ENCODE peak calls at places on chromosome 10, in six cellular contexts. One of them, this sample, is unnamed.

GRCh38 chr10:90195288-90195840 is 494.0 kb downstream of the KIF20B start:
- DNase-seq in fibroblast of mammary gland: no peak
- DNase-seq in adrenal gland: no peak
- DNase-seq in OCI-LY7: no peak
- DNase-seq in CD8-positive, alpha-beta T cell: no peak
- DNase-seq in HL-60: no peak
- DNase-seq in this sample: no peak

GRCh38 chr10:50279489-50279888 is 28.2 kb upstream of the ASAH2 start:
- DNase-seq in fibroblast of mammary gland: no peak
- DNase-seq in adrenal gland: no peak
- DNase-seq in OCI-LY7: no peak
- DNase-seq in CD8-positive, alpha-beta T cell: no peak
- DNase-seq in HL-60: no peak
- DNase-seq in this sample: no peak

GRCh38 chr10:29228586-29228985 is 60.3 kb upstream of the LYZL1 start:
- DNase-seq in fibroblast of mammary gland: no peak
- DNase-seq in adrenal gland: no peak
- DNase-seq in OCI-LY7: no peak
- DNase-seq in CD8-positive, alpha-beta T cell: no peak
- DNase-seq in HL-60: no peak
- DNase-seq in this sample: no peak

GRCh38 chr10:110501142-110501937 is 3.6 kb downstream of the DUSP5 start:
- DNase-seq in fibroblast of mammary gland: peak; percentile 97
- DNase-seq in adrenal gland: peak; percentile 95
- DNase-seq in OCI-LY7: no peak
- DNase-seq in CD8-positive, alpha-beta T cell: peak; percentile 39
- DNase-seq in HL-60: peak; percentile 60
- DNase-seq in this sample: peak; percentile 81

GRCh38 chr10:73554729-73555128 is 36.4 kb downstream of the USP54 start:
- DNase-seq in fibroblast of mammary gland: no peak
- DNase-seq in adrenal gland: no peak
- DNase-seq in OCI-LY7: no peak
- DNase-seq in CD8-positive, alpha-beta T cell: no peak
- DNase-seq in HL-60: no peak
- DNase-seq in this sample: no peak

GRCh38 chr10:86758231-86759072 is 2.0 kb downstream of the BMPR1A start:
- DNase-seq in fibroblast of mammary gland: peak; percentile 46
- DNase-seq in adrenal gland: no peak
- DNase-seq in OCI-LY7: no peak
- DNase-seq in CD8-positive, alpha-beta T cell: no peak
- DNase-seq in HL-60: no peak
- DNase-seq in this sample: no peak

GRCh38 chr10:86312701-86313270 is 53.8 kb downstream of the GRID1 start:
- DNase-seq in fibroblast of mammary gland: no peak
- DNase-seq in adrenal gland: no peak
- DNase-seq in OCI-LY7: no peak
- DNase-seq in CD8-positive, alpha-beta T cell: no peak
- DNase-seq in HL-60: no peak
- DNase-seq in this sample: no peak

GRCh38 chr10:132372516-132373095 is 24.4 kb upstream of the PWWP2B start:
- DNase-seq in fibroblast of mammary gland: no peak
- DNase-seq in adrenal gland: no peak
- DNase-seq in OCI-LY7: no peak
- DNase-seq in CD8-positive, alpha-beta T cell: peak; percentile 7
- DNase-seq in HL-60: no peak
- DNase-seq in this sample: no peak

GRCh38 chr10:44470779-44471178 is 85.9 kb upstream of the CXCL12 start:
- DNase-seq in fibroblast of mammary gland: no peak
- DNase-seq in adrenal gland: no peak
- DNase-seq in OCI-LY7: no peak
- DNase-seq in CD8-positive, alpha-beta T cell: no peak
- DNase-seq in HL-60: no peak
- DNase-seq in this sample: peak; percentile 40

GRCh38 chr10:133242611-133243356 is 5.1 kb downstream of the VENTX start:
- DNase-seq in fibroblast of mammary gland: peak; percentile 70
- DNase-seq in adrenal gland: no peak
- DNase-seq in OCI-LY7: no peak
- DNase-seq in CD8-positive, alpha-beta T cell: peak; percentile 10
- DNase-seq in HL-60: no peak
- DNase-seq in this sample: no peak

GRCh38 chr10:36281871-36282331 is 639.8 kb upstream of the FZD8 start:
- DNase-seq in fibroblast of mammary gland: peak; percentile 14
- DNase-seq in adrenal gland: no peak
- DNase-seq in OCI-LY7: no peak
- DNase-seq in CD8-positive, alpha-beta T cell: no peak
- DNase-seq in HL-60: no peak
- DNase-seq in this sample: peak; percentile 29

GRCh38 chr10:28678687-28679457 is 1.6 kb downstream of the BAMBI start:
- DNase-seq in fibroblast of mammary gland: no peak
- DNase-seq in adrenal gland: no peak
- DNase-seq in OCI-LY7: peak; percentile 47
- DNase-seq in CD8-positive, alpha-beta T cell: no peak
- DNase-seq in HL-60: no peak
- DNase-seq in this sample: peak; percentile 58

GRCh38 chr10:74081192-74081803 is 69.3 kb downstream of the AP3M1 start:
- DNase-seq in fibroblast of mammary gland: peak; percentile 64
- DNase-seq in adrenal gland: peak; percentile 47
- DNase-seq in OCI-LY7: peak; percentile 68
- DNase-seq in CD8-positive, alpha-beta T cell: peak; percentile 37
- DNase-seq in HL-60: no peak
- DNase-seq in this sample: peak; percentile 71

GRCh38 chr10:16792675-16793074 is 24.5 kb downstream of the RSU1 start:
- DNase-seq in fibroblast of mammary gland: no peak
- DNase-seq in adrenal gland: no peak
- DNase-seq in OCI-LY7: no peak
- DNase-seq in CD8-positive, alpha-beta T cell: no peak
- DNase-seq in HL-60: no peak
- DNase-seq in this sample: peak; percentile 32

GRCh38 chr10:78960316-78960800 is 108.4 kb upstream of the ZMIZ1 start:
- DNase-seq in fibroblast of mammary gland: peak; percentile 96
- DNase-seq in adrenal gland: peak; percentile 94
- DNase-seq in OCI-LY7: no peak
- DNase-seq in CD8-positive, alpha-beta T cell: no peak
- DNase-seq in HL-60: no peak
- DNase-seq in this sample: peak; percentile 90

GRCh38 chr10:84613336-84614021 is 285.1 kb downstream of the CCSER2 start:
- DNase-seq in fibroblast of mammary gland: peak; percentile 4
- DNase-seq in adrenal gland: peak; percentile 1
- DNase-seq in OCI-LY7: peak; percentile 54
- DNase-seq in CD8-positive, alpha-beta T cell: no peak
- DNase-seq in HL-60: no peak
- DNase-seq in this sample: peak; percentile 20

GRCh38 chr10:51137741-51138529 is 63.6 kb downstream of the PRKG1 start:
- DNase-seq in fibroblast of mammary gland: peak; percentile 86
- DNase-seq in adrenal gland: no peak
- DNase-seq in OCI-LY7: no peak
- DNase-seq in CD8-positive, alpha-beta T cell: no peak
- DNase-seq in HL-60: no peak
- DNase-seq in this sample: peak; percentile 29

GRCh38 chr10:51311232-51311631 is 236.9 kb downstream of the PRKG1 start:
- DNase-seq in fibroblast of mammary gland: peak; percentile 55
- DNase-seq in adrenal gland: no peak
- DNase-seq in OCI-LY7: no peak
- DNase-seq in CD8-positive, alpha-beta T cell: no peak
- DNase-seq in HL-60: no peak
- DNase-seq in this sample: no peak

GRCh38 chr10:14540611-14541010 is 209.9 kb upstream of the FRMD4A start:
- DNase-seq in fibroblast of mammary gland: no peak
- DNase-seq in adrenal gland: no peak
- DNase-seq in OCI-LY7: no peak
- DNase-seq in CD8-positive, alpha-beta T cell: no peak
- DNase-seq in HL-60: no peak
- DNase-seq in this sample: no peak

GRCh38 chr10:30840386-30841074 is 191.1 kb downstream of the ZNF438 start:
- DNase-seq in fibroblast of mammary gland: peak; percentile 55
- DNase-seq in adrenal gland: no peak
- DNase-seq in OCI-LY7: no peak
- DNase-seq in CD8-positive, alpha-beta T cell: no peak
- DNase-seq in HL-60: no peak
- DNase-seq in this sample: no peak

GRCh38 chr10:34794835-34795234 is 20.3 kb downstream of the PARD3 start:
- DNase-seq in fibroblast of mammary gland: no peak
- DNase-seq in adrenal gland: no peak
- DNase-seq in OCI-LY7: no peak
- DNase-seq in CD8-positive, alpha-beta T cell: no peak
- DNase-seq in HL-60: no peak
- DNase-seq in this sample: no peak

DNA sequence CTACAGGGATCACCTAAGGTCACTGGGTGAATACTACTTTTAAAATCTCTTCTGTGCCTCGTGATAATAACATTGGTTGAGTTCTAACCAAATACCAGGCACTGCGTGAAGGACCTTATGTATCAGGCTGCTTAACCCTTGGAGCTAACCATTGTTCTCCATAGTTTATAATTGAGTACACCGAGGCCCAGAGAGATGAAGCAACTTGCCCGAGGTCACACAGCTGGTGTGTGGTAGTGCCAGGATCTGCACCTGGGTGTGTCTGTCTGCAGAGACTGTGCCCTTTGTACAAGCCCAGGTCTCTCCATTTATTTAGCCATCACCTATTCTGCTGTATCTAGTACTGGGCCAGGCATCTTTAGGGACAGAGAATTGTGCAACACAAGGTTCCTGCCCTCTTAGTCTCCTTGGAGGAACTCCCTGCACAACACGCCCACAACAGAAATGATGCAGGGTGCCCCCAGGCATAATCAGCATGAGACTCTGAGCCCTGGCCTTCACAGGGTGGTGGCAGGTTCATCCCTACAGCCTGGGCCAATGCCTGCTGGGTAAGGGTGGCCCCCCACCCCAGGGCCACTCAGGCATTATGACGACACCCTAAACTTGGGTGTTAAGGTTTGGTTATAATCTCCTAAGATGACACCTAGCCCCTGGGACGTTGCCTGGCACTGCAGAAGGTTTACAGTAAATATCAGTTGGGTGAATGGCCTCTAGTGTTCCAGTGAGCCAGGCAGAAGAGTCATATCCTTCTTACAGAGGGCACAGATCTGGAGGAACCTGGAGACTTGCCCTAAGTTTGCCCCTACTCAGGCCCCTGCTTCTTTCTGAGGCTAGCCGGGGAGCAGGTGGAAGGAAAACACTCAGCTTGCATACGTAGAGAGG is 31.6 kb downstream of the UNC5B start:
- DNase-seq in fibroblast of mammary gland: peak; percentile 58
- DNase-seq in adrenal gland: no peak
- DNase-seq in OCI-LY7: no peak
- DNase-seq in CD8-positive, alpha-beta T cell: no peak
- DNase-seq in HL-60: peak; percentile 54
- DNase-seq in this sample: no peak
- H3K4me3 ChIP-seq in fibroblast of mammary gland: peak overlapping the region; percentile 38
- H3K4me3 ChIP-seq in adrenal gland: no peak overlapping the region
- H3K4me3 ChIP-seq in OCI-LY7: no peak overlapping the region
- H3K4me3 ChIP-seq in CD8-positive, alpha-beta T cell: no peak overlapping the region
- H3K4me3 ChIP-seq in HL-60: no peak overlapping the region
- H3K4me3 ChIP-seq in this sample: no peak overlapping the region

GRCh38 chr10:114990991-114991390 is 53.0 kb downstream of the TRUB1 start:
- DNase-seq in fibroblast of mammary gland: no peak
- DNase-seq in adrenal gland: no peak
- DNase-seq in OCI-LY7: peak; percentile 6
- DNase-seq in CD8-positive, alpha-beta T cell: no peak
- DNase-seq in HL-60: no peak
- DNase-seq in this sample: no peak
- H3K4me3 ChIP-seq in fibroblast of mammary gland: no peak overlapping the region
- H3K4me3 ChIP-seq in adrenal gland: no peak overlapping the region
- H3K4me3 ChIP-seq in OCI-LY7: no peak overlapping the region
- H3K4me3 ChIP-seq in CD8-positive, alpha-beta T cell: no peak overlapping the region
- H3K4me3 ChIP-seq in HL-60: no peak overlapping the region
- H3K4me3 ChIP-seq in this sample: no peak overlapping the region

DNA sequence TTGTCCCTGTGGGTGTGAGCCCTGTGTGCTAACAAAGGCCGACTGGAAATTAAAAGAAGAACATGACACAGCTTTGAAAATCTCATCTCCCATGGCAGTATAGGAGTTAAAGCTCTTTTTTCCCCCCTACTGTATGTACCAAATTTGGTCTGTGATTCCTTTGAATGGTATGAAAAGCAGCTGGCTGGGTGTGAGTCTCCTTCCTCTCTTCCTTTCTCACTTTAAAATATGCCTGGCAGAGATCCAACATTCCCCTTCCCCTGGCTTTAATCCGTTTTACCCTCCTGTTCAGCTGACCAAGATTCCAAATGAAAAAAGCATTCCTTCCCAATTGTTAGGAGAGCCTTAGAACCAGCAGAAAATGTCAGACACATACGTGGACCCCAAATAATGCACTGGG is 225.0 kb upstream of the CELF2 start:
- DNase-seq in fibroblast of mammary gland: peak; percentile 60
- DNase-seq in adrenal gland: no peak
- DNase-seq in OCI-LY7: no peak
- DNase-seq in CD8-positive, alpha-beta T cell: no peak
- DNase-seq in HL-60: no peak
- DNase-seq in this sample: peak; percentile 93
- H3K4me3 ChIP-seq in fibroblast of mammary gland: no peak overlapping the region
- H3K4me3 ChIP-seq in adrenal gland: no peak overlapping the region
- H3K4me3 ChIP-seq in OCI-LY7: no peak overlapping the region
- H3K4me3 ChIP-seq in CD8-positive, alpha-beta T cell: no peak overlapping the region
- H3K4me3 ChIP-seq in HL-60: no peak overlapping the region
- H3K4me3 ChIP-seq in this sample: no peak overlapping the region

GRCh38 chr10:95545981-95546380 is 15.2 kb downstream of the SORBS1 start:
- DNase-seq in fibroblast of mammary gland: no peak
- DNase-seq in adrenal gland: no peak
- DNase-seq in OCI-LY7: no peak
- DNase-seq in CD8-positive, alpha-beta T cell: no peak
- DNase-seq in HL-60: no peak
- DNase-seq in this sample: no peak
- H3K4me3 ChIP-seq in fibroblast of mammary gland: no peak overlapping the region
- H3K4me3 ChIP-seq in adrenal gland: no peak overlapping the region
- H3K4me3 ChIP-seq in OCI-LY7: no peak overlapping the region
- H3K4me3 ChIP-seq in CD8-positive, alpha-beta T cell: no peak overlapping the region
- H3K4me3 ChIP-seq in HL-60: no peak overlapping the region
- H3K4me3 ChIP-seq in this sample: no peak overlapping the region

GRCh38 chr10:119364941-119365340 is 157.6 kb downstream of the GRK5 start:
- DNase-seq in fibroblast of mammary gland: peak; percentile 28
- DNase-seq in adrenal gland: no peak
- DNase-seq in OCI-LY7: no peak
- DNase-seq in CD8-positive, alpha-beta T cell: no peak
- DNase-seq in HL-60: no peak
- DNase-seq in this sample: no peak

GRCh38 chr10:119361037-119361436 is 153.7 kb downstream of the GRK5 start:
- DNase-seq in fibroblast of mammary gland: no peak
- DNase-seq in adrenal gland: no peak
- DNase-seq in OCI-LY7: no peak
- DNase-seq in CD8-positive, alpha-beta T cell: no peak
- DNase-seq in HL-60: no peak
- DNase-seq in this sample: no peak

GRCh38 chr10:119359025-119359424 is 151.7 kb downstream of the GRK5 start:
- DNase-seq in fibroblast of mammary gland: no peak
- DNase-seq in adrenal gland: no peak
- DNase-seq in OCI-LY7: no peak
- DNase-seq in CD8-positive, alpha-beta T cell: no peak
- DNase-seq in HL-60: no peak
- DNase-seq in this sample: no peak

GRCh38 chr10:119360181-119360921 is 153.0 kb downstream of the GRK5 start:
- DNase-seq in fibroblast of mammary gland: no peak
- DNase-seq in adrenal gland: no peak
- DNase-seq in OCI-LY7: peak; percentile 42
- DNase-seq in CD8-positive, alpha-beta T cell: no peak
- DNase-seq in HL-60: no peak
- DNase-seq in this sample: no peak

DNA sequence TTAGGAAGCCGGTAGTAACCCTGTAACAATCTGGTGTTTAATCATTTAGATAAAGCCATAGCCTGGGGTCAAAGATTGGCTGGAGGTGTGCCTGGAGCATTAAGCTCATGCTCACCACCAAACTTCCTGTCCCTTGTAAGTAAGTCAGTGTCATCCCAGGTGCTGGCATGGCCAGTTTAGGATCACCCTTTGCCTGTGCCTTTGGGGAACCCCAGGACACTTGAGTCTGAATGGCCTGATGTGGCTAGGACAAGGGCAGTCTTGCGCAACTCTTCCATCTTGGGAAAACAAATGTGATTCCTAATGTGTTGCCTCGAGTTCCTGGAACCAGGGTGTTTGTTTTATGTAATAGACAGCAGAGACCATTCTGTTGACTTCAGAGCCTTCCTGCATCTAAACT is 154.8 kb downstream of the GRK5 start:
- DNase-seq in fibroblast of mammary gland: peak; percentile 22
- DNase-seq in adrenal gland: peak; percentile 67
- DNase-seq in OCI-LY7: peak; percentile 35
- DNase-seq in CD8-positive, alpha-beta T cell: no peak
- DNase-seq in HL-60: no peak
- DNase-seq in this sample: no peak
- H3K4me3 ChIP-seq in fibroblast of mammary gland: no peak overlapping the region
- H3K4me3 ChIP-seq in adrenal gland: no peak overlapping the region
- H3K4me3 ChIP-seq in OCI-LY7: no peak overlapping the region
- H3K4me3 ChIP-seq in CD8-positive, alpha-beta T cell: no peak overlapping the region
- H3K4me3 ChIP-seq in HL-60: no peak overlapping the region
- H3K4me3 ChIP-seq in this sample: no peak overlapping the region

This sample was measured in cardiac muscle cell.